ENCODE peak calls at places on chromosomes 11 and 22, in five cellular contexts. C is choroid plexus epithelial cell, X is PC-9, G is HFF-Myc, Q is upper lobe of right lung. O is an unnamed sample.

GRCh38 chr22:42773161-42773560 is 52.5 kb upstream of the A4GALT start:
- DNase-seq in C (peak), X (no peak), G (no peak), Q (no peak), O (no peak)

GRCh38 chr22:20542055-20542454 is 34.6 kb downstream of the MED15 start:
- DNase-seq in C (no peak), X (no peak), G (no peak), Q (no peak), O (no peak)

GRCh38 chr11:17827006-17827405 is 92.4 kb downstream of the KCNC1 start:
- DNase-seq in C (no peak), X (no peak), G (no peak), Q (no peak), O (no peak)

GRCh38 chr11:64879226-64879900 is 942 bp upstream of the EHD1 start:
- DNase-seq in C (no peak), X (no peak), G (no peak), Q (peak), O (no peak)

GRCh38 chr11:103450241-103450640 is 341.0 kb downstream of the DYNC2H1 start:
- DNase-seq in C (peak), X (no peak), G (no peak), Q (no peak), O (no peak)

GRCh38 chr22:27775087-27775697 is 26.4 kb downstream of the MN1 start:
- DNase-seq in C (no peak), X (no peak), G (no peak), Q (no peak), O (no peak)

GRCh38 chr11:61256710-61257482 is 15.9 kb downstream of the PGA5 start:
- DNase-seq in C (no peak), X (no peak), G (no peak), Q (no peak), O (no peak)

GRCh38 chr11:35012467-35013191 is 96.2 kb downstream of the PDHX start:
- DNase-seq in C (no peak), X (no peak), G (no peak), Q (no peak), O (no peak)

GRCh38 chr11:71324788-71325417 is 72.5 kb upstream of the SHANK2 start:
- DNase-seq in C (no peak), X (no peak), G (no peak), Q (peak), O (no peak)

GRCh38 chr11:131473510-131473909 is 103.1 kb downstream of the NTM start:
- DNase-seq in C (no peak), X (no peak), G (no peak), Q (no peak), O (no peak)

GRCh38 chr11:60265373-60266214 is 14.9 kb upstream of the MS4A4A start:
- DNase-seq in C (peak), X (no peak), G (peak), Q (no peak), O (no peak)

GRCh38 chr22:42624551-42625106 is 9.9 kb upstream of the POLDIP3 start:
- DNase-seq in C (no peak), X (no peak), G (no peak), Q (no peak), O (no peak)

GRCh38 chr22:20464096-20464614 is 26.5 kb upstream of the SCARF2 start:
- DNase-seq in C (no peak), X (no peak), G (no peak), Q (peak), O (no peak)

GRCh38 chr22:41900652-41901312 is 14.1 kb downstream of the SHISA8 start:
- DNase-seq in C (no peak), X (no peak), G (no peak), Q (no peak), O (no peak)

GRCh38 chr22:38440747-38441350 is 14.2 kb downstream of the KCNJ4 start:
- DNase-seq in C (no peak), X (no peak), G (no peak), Q (no peak), O (no peak)

GRCh38 chr11:77779935-77780334 is 40.6 kb downstream of the RSF1 start:
- DNase-seq in C (peak), X (peak), G (peak), Q (no peak), O (no peak)

GRCh38 chr22:19762315-19763140 is 1.9 kb downstream of the TBX1 start:
- DNase-seq in C (no peak), X (no peak), G (no peak), Q (no peak), O (no peak)

GRCh38 chr11:66315498-66315885 is 1.4 kb downstream of the CD248 start:
- DNase-seq in C (no peak), X (no peak), G (no peak), Q (no peak), O (no peak)

GRCh38 chr11:123517559-123518364 is 87.7 kb downstream of the GRAMD1B start:
- DNase-seq in C (no peak), X (no peak), G (no peak), Q (no peak), O (no peak)

GRCh38 chr22:42780070-42780540 is 59.4 kb upstream of the A4GALT start:
- DNase-seq in C (peak), X (peak), G (peak), Q (no peak), O (no peak)

GRCh38 chr11:11078344-11078743 is 220.5 kb upstream of the ZBED5 start:
- DNase-seq in C (peak), X (no peak), G (no peak), Q (no peak), O (no peak)

GRCh38 chr11:73376803-73377629 is 817 bp downstream of the RELT start:
- DNase-seq in C (peak), X (peak), G (no peak), Q (peak), O (no peak)

GRCh38 chr11:131895865-131896264 is 525.5 kb downstream of the NTM start:
- DNase-seq in C (no peak), X (no peak), G (no peak), Q (no peak), O (no peak)

GRCh38 chr11:12100886-12101285 is 9.5 kb upstream of the MICAL2 start:
- DNase-seq in C (no peak), X (no peak), G (no peak), Q (peak), O (no peak)

GRCh38 chr11:75350122-75350742 is 1.2 kb downstream of the ARRB1 start:
- DNase-seq in C (no peak), X (no peak), G (no peak), Q (no peak), O (no peak)

GRCh38 chr11:75347781-75348613 is 3.5 kb downstream of the ARRB1 start:
- DNase-seq in C (peak), X (peak), G (peak), Q (no peak), O (no peak)

GRCh38 chr11:75351541-75352416 is at the start of gene ARRB1:
- DNase-seq in C (peak), X (no peak), G (no peak), Q (peak), O (no peak)

GRCh38 chr11:75350743-75351540 is 519 bp downstream of the ARRB1 start:
- DNase-seq in C (no peak), X (no peak), G (no peak), Q (peak), O (no peak)

GRCh38 chr11:75349540-75350116 is 1.8 kb downstream of the ARRB1 start:
- DNase-seq in C (no peak), X (no peak), G (no peak), Q (peak), O (no peak)
- H3K4me3 ChIP-seq in C (no peak), X (peak), G (peak), Q (peak), O (peak)

DNA sequence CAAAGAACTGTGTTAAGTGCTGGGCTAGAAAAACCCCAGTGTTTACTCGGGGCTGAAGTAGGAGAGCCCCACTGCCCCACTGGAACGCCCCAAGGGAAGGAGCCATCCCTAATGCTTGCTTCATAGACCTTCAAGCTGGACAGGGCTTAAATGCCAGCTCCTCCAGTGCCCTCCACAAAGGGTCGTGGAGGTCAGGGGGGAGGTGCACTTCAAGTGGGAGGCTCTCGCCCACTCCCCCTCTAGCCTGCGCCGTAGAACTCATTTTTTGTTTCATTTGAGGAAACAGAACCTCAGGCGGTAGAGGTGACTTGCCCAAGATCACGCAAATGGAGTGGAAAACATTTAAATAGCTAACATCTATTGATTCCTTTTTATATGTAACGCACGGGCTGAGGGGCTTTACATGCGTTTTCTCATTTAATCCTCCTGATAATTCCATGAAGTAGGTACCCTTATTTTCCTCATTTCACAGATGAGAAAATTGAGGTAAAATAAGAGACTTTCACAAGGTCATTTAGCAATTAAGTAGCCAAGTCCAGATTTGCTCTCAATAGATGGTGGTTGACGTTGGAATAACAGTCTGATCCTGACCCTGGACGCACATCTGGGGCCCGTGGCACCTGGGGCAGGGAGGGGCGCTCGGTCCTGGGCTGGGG is 525 bp upstream of the ZDHHC13 start:
- DNase-seq in C (no peak), X (no peak), G (no peak), Q (no peak), O (no peak)
- H3K4me3 ChIP-seq in C (peak), X (peak), G (peak), Q (peak), O (peak)

GRCh38 chr22:24496661-24497060 is 1.5 kb downstream of the UPB1 start:
- DNase-seq in C (no peak), X (no peak), G (no peak), Q (no peak), O (no peak)

GRCh38 chr22:24494535-24495364 is at the start of gene UPB1:
- DNase-seq in C (no peak), X (no peak), G (no peak), Q (peak), O (no peak)

GRCh38 chr22:24496234-24496633 is 1.1 kb downstream of the UPB1 start:
- DNase-seq in C (no peak), X (no peak), G (no peak), Q (no peak), O (no peak)

GRCh38 chr22:24494182-24494534 is 974 bp upstream of the UPB1 start:
- DNase-seq in C (no peak), X (no peak), G (no peak), Q (no peak), O (no peak)

GRCh38 chr22:24495365-24495675 is 188 bp downstream of the UPB1 start:
- DNase-seq in C (no peak), X (no peak), G (no peak), Q (no peak), O (no peak)
- H3K4me3 ChIP-seq in C (no peak), X (no peak), G (no peak), Q (no peak), O (no peak)

GRCh38 chr11:27362032-27362431 is 983 bp downstream of the CCDC34 start:
- DNase-seq in C (no peak), X (no peak), G (no peak), Q (no peak), O (no peak)

GRCh38 chr11:27358306-27358705 is 4.7 kb downstream of the CCDC34 start:
- DNase-seq in C (peak), X (no peak), G (no peak), Q (no peak), O (no peak)

GRCh38 chr11:27367881-27368280 is 4.9 kb upstream of the CCDC34 start:
- DNase-seq in C (no peak), X (no peak), G (no peak), Q (no peak), O (no peak)

GRCh38 chr11:27363576-27364115 is 631 bp upstream of the CCDC34 start:
- DNase-seq in C (no peak), X (no peak), G (no peak), Q (no peak), O (no peak)

GRCh38 chr11:27362749-27363575 is at the start of gene CCDC34:
- DNase-seq in C (peak), X (peak), G (peak), Q (peak), O (peak)
- H3K4me3 ChIP-seq in C (peak), X (peak), G (peak), Q (peak), O (peak)

DNA sequence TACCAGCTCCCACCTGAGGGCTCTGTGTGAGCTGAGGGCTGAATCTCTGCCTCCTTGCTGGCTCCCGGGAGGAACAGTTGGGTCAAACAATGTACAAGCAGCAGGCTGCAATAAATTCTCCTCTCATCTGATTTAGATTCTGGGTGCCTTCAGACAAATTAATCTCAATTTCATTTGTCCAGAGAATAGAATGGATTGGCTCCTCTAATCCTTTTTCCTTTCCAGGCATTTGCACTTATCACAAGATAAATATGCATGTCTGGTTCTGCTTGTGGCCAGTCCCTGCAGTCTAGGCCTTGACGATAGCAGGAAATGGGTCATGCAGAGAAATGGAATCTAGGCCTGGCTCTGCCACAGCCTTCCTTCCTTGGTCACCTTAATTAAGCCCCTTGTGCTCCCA is 28.7 kb downstream of the UPB1 start:
- DNase-seq in C (peak), X (no peak), G (no peak), Q (no peak), O (no peak)
- H3K4me3 ChIP-seq in C (no peak), X (no peak), G (no peak), Q (no peak), O (no peak)

DNA sequence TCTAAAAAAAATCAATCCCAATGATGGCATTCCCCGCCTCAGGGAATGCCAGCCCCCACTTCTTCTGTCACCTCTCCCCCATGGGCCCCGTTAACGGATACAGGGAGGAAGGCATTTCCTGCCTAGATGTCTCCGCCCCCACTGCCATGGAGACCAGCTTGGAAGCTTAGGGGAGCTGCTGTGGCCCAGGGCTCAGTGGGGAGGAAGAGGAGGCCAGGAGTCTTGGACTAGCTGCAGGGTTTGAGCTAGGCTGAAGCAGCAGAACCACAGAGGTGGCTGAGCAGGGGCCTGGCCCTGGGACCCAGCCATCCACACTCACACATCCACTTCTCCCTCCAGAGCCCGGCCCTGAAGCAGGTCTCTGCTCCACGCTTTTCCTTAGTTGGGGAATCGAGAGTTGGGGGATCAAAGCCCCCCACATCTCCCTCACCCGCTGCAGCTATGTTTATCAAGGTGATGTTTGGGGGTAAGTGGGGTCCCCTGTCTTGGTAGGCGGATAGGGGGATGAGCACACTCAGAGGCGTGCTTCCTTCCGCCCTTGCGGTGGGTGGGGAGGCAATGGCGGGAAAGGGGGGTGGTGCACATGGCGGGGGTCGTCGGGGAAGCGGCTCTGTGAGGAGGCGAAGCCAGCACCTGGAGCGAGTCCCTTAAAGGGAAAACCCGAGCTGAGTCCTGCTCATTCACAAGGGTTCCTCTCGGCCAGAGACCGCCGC is at the start of gene C22orf15:
- DNase-seq in C (peak), X (no peak), G (no peak), Q (no peak), O (peak)
- H3K4me3 ChIP-seq in C (peak), X (no peak), G (peak), Q (peak), O (peak)